ENCODE peak calls at places on chromosomes 7 and 10, in five cellular contexts. L is H9, T is mesenchymal stem cell, Z is IMR-90, D is H1. O is an unnamed sample.
A peak's percentile ranks its signal among the peaks of the same experiment; 100 is the strongest.

GRCh38 chr10:130014734-130015695 is 50.9 kb upstream of the EBF3 start:
- DNase-seq in D (no peak), Z (no peak), T (no peak), L (no peak), O (no peak)

GRCh38 chr10:86287966-86288579 is 78.5 kb downstream of the GRID1 start:
- DNase-seq in L (peak; percentile 20), T (no peak), D (peak; percentile 22), Z (no peak), O (no peak)

GRCh38 chr7:98463837-98464557 is 63.1 kb upstream of the BAIAP2L1 start:
- DNase-seq in T (no peak), Z (no peak), L (no peak), D (no peak), O (no peak)

GRCh38 chr10:114309111-114309651 is 70.1 kb downstream of the VWA2 start:
- DNase-seq in Z (peak; percentile 40), T (peak; percentile 64), D (no peak), L (no peak), O (peak; percentile 67)

GRCh38 chr7:139775829-139776266 is 1.9 kb downstream of the HIPK2 start:
- DNase-seq in D (peak; percentile 55), T (peak; percentile 89), L (no peak), Z (peak; percentile 85), O (peak; percentile 76)

GRCh38 chr7:39342763-39343162 is 223.4 kb upstream of the YAE1 start:
- DNase-seq in Z (no peak), L (no peak), T (no peak), D (no peak), O (no peak)

GRCh38 chr10:75593690-75594556 is 162.5 kb downstream of the LRMDA start:
- DNase-seq in D (peak; percentile 66), Z (no peak), L (peak; percentile 75), T (no peak), O (no peak)

GRCh38 chr7:140646931-140647647 is 6.5 kb upstream of the DENND2A start:
- DNase-seq in T (peak; percentile 58), L (peak; percentile 84), D (peak; percentile 78), Z (peak; percentile 37), O (peak; percentile 42)

GRCh38 chr10:69413221-69413865 is 3.4 kb downstream of the TACR2 start:
- DNase-seq in L (peak; percentile 89), Z (peak; percentile 70), T (peak; percentile 81), D (peak; percentile 83), O (no peak)

GRCh38 chr7:105268511-105269392 is 120.0 kb downstream of the SRPK2 start:
- DNase-seq in Z (peak; percentile 71), L (no peak), T (peak; percentile 79), D (no peak), O (no peak)

GRCh38 chr10:63671317-63671937 is 150.2 kb downstream of the REEP3 start:
- DNase-seq in Z (peak; percentile 78), T (peak; percentile 54), L (no peak), D (no peak), O (no peak)

GRCh38 chr10:96082153-96082552 is 38.8 kb downstream of the CCNJ start:
- DNase-seq in L (no peak), Z (no peak), D (no peak), T (no peak), O (no peak)

GRCh38 chr7:6423942-6424701 is 23.6 kb downstream of the DAGLB start:
- DNase-seq in Z (no peak), L (no peak), T (no peak), D (no peak), O (peak; percentile 78)

GRCh38 chr10:45418859-45419672 is 45.0 kb downstream of the ALOX5 start:
- DNase-seq in Z (peak; percentile 10), T (peak; percentile 66), L (peak; percentile 82), D (peak; percentile 78), O (peak; percentile 49)

GRCh38 chr7:92246363-92247101 is 758 bp downstream of the ANKIB1 start:
- DNase-seq in T (peak; percentile 55), L (peak; percentile 73), Z (peak; percentile 18), D (no peak), O (peak; percentile 2)

GRCh38 chr10:62341419-62341818 is 32.8 kb upstream of the ZNF365 start:
- DNase-seq in L (no peak), T (no peak), Z (no peak), D (no peak), O (no peak)

GRCh38 chr10:52135101-52135500 is 179.0 kb upstream of the DKK1 start:
- DNase-seq in T (no peak), L (no peak), Z (no peak), D (no peak), O (peak; percentile 5)

GRCh38 chr7:44286182-44286617 is 39.2 kb downstream of the CAMK2B start:
- DNase-seq in L (peak; percentile 62), D (peak; percentile 48), Z (no peak), T (no peak), O (no peak)

GRCh38 chr10:80924063-80924952 is 386.6 kb downstream of the SH2D4B start:
- DNase-seq in D (peak; percentile 77), L (peak; percentile 64), Z (peak; percentile 11), T (peak; percentile 57), O (peak; percentile 44)

GRCh38 chr10:98467506-98468318 is 21.0 kb upstream of the HPS1 start:
- DNase-seq in T (peak; percentile 84), Z (peak; percentile 83), L (peak; percentile 79), D (peak; percentile 70), O (peak; percentile 71)

GRCh38 chr10:79142064-79142491 is 73.3 kb downstream of the ZMIZ1 start:
- DNase-seq in T (peak; percentile 95), Z (peak; percentile 85), L (no peak), D (no peak), O (no peak)

GRCh38 chr10:986137-986825 is 2.0 kb upstream of the GTPBP4 start:
- DNase-seq in T (peak; percentile 49), Z (peak; percentile 79), D (no peak), L (no peak), O (peak; percentile 30)

GRCh38 chr7:74012842-74013249 is 15.1 kb upstream of the ELN start:
- DNase-seq in D (no peak), T (peak; percentile 29), Z (peak; percentile 29), L (peak; percentile 44), O (no peak)

GRCh38 chr7:135650831-135651573 is 11.3 kb upstream of the STMP1 start:
- DNase-seq in Z (peak; percentile 67), T (peak; percentile 91), L (no peak), D (no peak), O (peak; percentile 52)

GRCh38 chr7:4886671-4887070 is 3.2 kb upstream of the RADIL start:
- DNase-seq in Z (no peak), L (no peak), T (no peak), D (no peak), O (no peak)

GRCh38 chr7:27102578-27103442 is at the start of gene HOXA2:
- DNase-seq in T (peak; percentile 50), L (no peak), D (no peak), Z (peak; percentile 91), O (no peak)

GRCh38 chr10:60508831-60509230 is 119.2 kb upstream of the ANK3 start:
- DNase-seq in D (no peak), Z (no peak), T (no peak), L (no peak), O (no peak)

GRCh38 chr10:4982764-4983226 is 19.6 kb downstream of the AKR1C1 start:
- DNase-seq in Z (peak; percentile 12), T (no peak), D (no peak), L (no peak), O (no peak)

GRCh38 chr10:124153601-124153930 is 60.2 kb upstream of the CHST15 start:
- DNase-seq in L (no peak), D (no peak), T (no peak), Z (no peak), O (no peak)
- H3K23ac ChIP-seq in L (no peak overlapping the region), D (no peak overlapping the region), T (no peak overlapping the region), Z (no peak overlapping the region), O (peak overlapping the region; percentile 14)

GRCh38 chr10:133068741-133069525 is 18.8 kb upstream of the ADGRA1 start:
- DNase-seq in Z (no peak), T (no peak), L (no peak), D (no peak), O (no peak)

GRCh38 chr10:133070402-133070801 is 17.3 kb upstream of the ADGRA1 start:
- DNase-seq in T (no peak), L (no peak), D (no peak), Z (no peak), O (no peak)

GRCh38 chr10:133068111-133068740 is 19.5 kb upstream of the ADGRA1 start:
- DNase-seq in L (no peak), T (no peak), Z (no peak), D (no peak), O (no peak)

GRCh38 chr10:133070810-133071209 is 16.9 kb upstream of the ADGRA1 start:
- DNase-seq in T (no peak), L (no peak), Z (no peak), D (no peak), O (no peak)

DNA sequence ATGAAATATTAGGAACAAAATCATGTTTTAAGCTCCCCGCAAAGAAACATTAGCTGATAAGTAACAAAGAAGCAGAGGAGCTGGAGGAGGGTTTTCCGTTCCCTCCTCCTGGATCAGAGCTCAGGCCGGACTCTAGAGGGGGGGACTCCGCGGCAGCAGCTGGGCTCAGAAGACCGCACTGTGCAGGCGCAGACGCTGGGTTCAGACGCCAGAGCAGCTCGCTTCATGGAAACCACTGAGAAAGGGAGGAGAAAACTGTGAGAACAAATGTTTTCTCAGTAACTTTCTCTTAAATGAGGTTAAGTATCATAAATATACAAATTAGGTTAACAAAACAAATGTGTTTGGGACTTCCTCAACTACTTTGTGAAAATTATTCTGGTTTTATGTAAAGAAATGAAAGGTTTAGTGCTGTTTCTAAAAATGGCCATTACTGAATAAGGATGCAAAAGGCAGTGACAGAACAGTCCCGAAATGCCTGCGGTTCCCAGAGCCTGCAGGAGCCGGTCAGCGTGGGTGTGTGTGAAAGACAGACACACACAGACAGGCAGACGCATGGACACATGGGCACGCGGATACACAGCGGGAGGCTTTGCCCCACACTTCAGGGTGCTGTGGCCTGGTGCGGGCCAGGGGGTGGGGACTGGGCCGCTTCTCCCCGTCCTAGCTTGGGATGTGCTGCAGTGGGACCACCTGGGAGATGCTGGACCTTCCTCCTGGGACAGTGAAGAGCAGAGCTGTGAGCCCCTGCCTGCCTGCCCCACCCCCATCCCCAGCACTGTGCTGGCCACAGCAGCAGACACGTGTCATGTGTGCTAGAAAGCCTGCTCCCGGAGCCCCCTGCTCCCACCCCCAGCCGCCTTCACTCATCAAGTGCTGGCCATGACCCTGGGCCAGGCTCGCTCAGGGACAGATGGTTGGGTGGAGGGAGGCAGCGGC is 20.3 kb upstream of the ADGRA1 start:
- DNase-seq in Z (no peak), T (no peak), L (no peak), D (no peak), O (no peak)
- H3K23ac ChIP-seq in Z (no peak overlapping the region), T (no peak overlapping the region), L (no peak overlapping the region), D (no peak overlapping the region), O (no peak overlapping the region)

DNA sequence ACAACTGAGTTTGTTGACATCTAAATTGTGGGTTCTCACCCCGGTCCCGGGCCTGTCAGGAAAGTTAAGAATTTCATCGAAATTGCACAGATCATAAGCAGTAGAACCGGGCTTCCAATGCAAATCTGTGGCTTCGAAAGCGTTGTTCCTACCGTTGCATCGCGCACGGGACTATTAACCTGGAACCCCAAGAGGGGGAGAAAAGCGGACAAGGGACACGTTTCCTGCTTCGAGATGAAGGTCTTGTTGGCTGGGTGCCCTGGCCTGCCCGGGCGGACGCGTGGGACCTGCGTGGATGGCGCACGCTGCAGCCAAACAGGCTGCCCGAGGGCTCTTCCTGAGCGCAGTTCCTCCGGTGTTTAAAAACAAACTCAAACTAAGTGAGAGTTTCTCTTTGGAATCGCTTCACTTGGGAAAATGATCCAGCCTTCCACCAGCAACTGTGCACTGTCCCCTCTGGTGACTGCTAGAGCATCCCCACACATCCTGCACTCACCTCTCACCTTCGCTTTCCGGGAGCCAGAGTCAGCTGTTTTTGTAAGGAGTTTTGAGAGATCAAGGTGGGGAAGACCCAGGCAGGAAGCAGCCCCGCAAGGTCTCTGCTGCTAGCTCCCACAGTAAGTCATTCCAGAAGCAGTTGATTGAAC is 5.1 kb upstream of the TBX20 start:
- DNase-seq in L (no peak), T (no peak), Z (no peak), D (no peak), O (no peak)
- H3K23ac ChIP-seq in L (no peak overlapping the region), T (no peak overlapping the region), Z (no peak overlapping the region), D (no peak overlapping the region), O (no peak overlapping the region)

GRCh38 chr7:130888017-130888371 is 154.0 kb upstream of the KLF14 start:
- DNase-seq in D (no peak), T (peak; percentile 64), Z (no peak), L (no peak), O (no peak)
- H3K23ac ChIP-seq in D (no peak overlapping the region), T (no peak overlapping the region), Z (peak overlapping the region; percentile 91), L (no peak overlapping the region), O (no peak overlapping the region)